ENCODE peak calls at places on chromosomes 12 and 14, in six cellular contexts. X is AG08395, I is ovary, K is A549, O is esophagus squamous epithelium, Y is Right ventricle myocardium superior. C is an unnamed sample.

GRCh38 chr12:6038160-6038559 is 86.3 kb downstream of the VWF start:
- DNase-seq in X (peak), I (no peak), K (peak), O (no peak), Y (no peak), C (no peak)

GRCh38 chr14:74459981-74460380 is 33.1 kb downstream of the NPC2 start:
- DNase-seq in X (no peak), I (no peak), K (no peak), O (no peak), Y (no peak), C (no peak)

GRCh38 chr14:98954347-98955000 is 317.5 kb downstream of the BCL11B start:
- DNase-seq in X (no peak), I (no peak), K (no peak), O (no peak), Y (no peak), C (no peak)

GRCh38 chr12:31778687-31779086 is 49.9 kb upstream of the AMN1 start:
- DNase-seq in X (no peak), I (no peak), K (no peak), O (no peak), Y (no peak), C (no peak)

GRCh38 chr12:1544991-1545700 is 49.2 kb downstream of the FBXL14 start:
- DNase-seq in X (no peak), I (no peak), K (peak), O (no peak), Y (peak), C (no peak)

GRCh38 chr14:104112609-104113571 is 25.5 kb upstream of the KIF26A start:
- DNase-seq in X (no peak), I (no peak), K (no peak), O (no peak), Y (peak), C (no peak)

GRCh38 chr14:104864267-104865068 is 600 bp upstream of the CEP170B start:
- DNase-seq in X (no peak), I (peak), K (peak), O (no peak), Y (peak), C (no peak)

GRCh38 chr14:54447231-54447692 is 6.1 kb upstream of the CNIH1 start:
- DNase-seq in X (peak), I (no peak), K (peak), O (no peak), Y (no peak), C (no peak)

GRCh38 chr12:48001426-48002178 is 2.7 kb downstream of the COL2A1 start:
- DNase-seq in X (peak), I (peak), K (no peak), O (no peak), Y (peak), C (no peak)

GRCh38 chr14:105889666-105890473 is 363.5 kb downstream of the TMEM121 start:
- DNase-seq in X (no peak), I (peak), K (no peak), O (no peak), Y (peak), C (no peak)

GRCh38 chr14:56172074-56172473 is 53.9 kb downstream of the PELI2 start:
- DNase-seq in X (no peak), I (no peak), K (no peak), O (no peak), Y (no peak), C (no peak)

GRCh38 chr14:73744874-73745529 is 30.8 kb upstream of the PNMA1 start:
- DNase-seq in X (no peak), I (no peak), K (no peak), O (no peak), Y (no peak), C (no peak)

GRCh38 chr12:8037046-8037663 is 4.6 kb downstream of the FOXJ2 start:
- DNase-seq in X (no peak), I (no peak), K (no peak), O (no peak), Y (no peak), C (no peak)

GRCh38 chr12:12837025-12837872 is 24.1 kb downstream of the DDX47 start:
- DNase-seq in X (peak), I (peak), K (peak), O (no peak), Y (no peak), C (no peak)

GRCh38 chr14:50359631-50360030 is 37.0 kb downstream of the CDKL1 start:
- DNase-seq in X (no peak), I (no peak), K (no peak), O (no peak), Y (no peak), C (no peak)

GRCh38 chr12:109766251-109766778 is 52.7 kb downstream of the FAM222A start:
- DNase-seq in X (no peak), I (peak), K (no peak), O (no peak), Y (no peak), C (no peak)

GRCh38 chr12:23139026-23139425 is 514.1 kb downstream of the ETNK1 start:
- DNase-seq in X (no peak), I (no peak), K (no peak), O (no peak), Y (no peak), C (no peak)

GRCh38 chr12:51621155-51621922 is 30.3 kb downstream of the SCN8A start:
- DNase-seq in X (no peak), I (no peak), K (no peak), O (no peak), Y (no peak), C (no peak)

GRCh38 chr12:49626169-49626835 is 2.9 kb downstream of the PRPF40B start:
- DNase-seq in X (no peak), I (no peak), K (no peak), O (no peak), Y (no peak), C (no peak)

GRCh38 chr12:95212576-95212975 is 4.7 kb downstream of the FGD6 start:
- DNase-seq in X (no peak), I (no peak), K (no peak), O (no peak), Y (no peak), C (no peak)

GRCh38 chr12:116547955-116548471 is 11.2 kb upstream of the MAP1LC3B2 start:
- DNase-seq in X (peak), I (no peak), K (no peak), O (no peak), Y (no peak), C (no peak)

GRCh38 chr12:13097526-13097925 is 5.9 kb downstream of the GSG1 start:
- DNase-seq in X (peak), I (no peak), K (no peak), O (no peak), Y (no peak), C (no peak)

GRCh38 chr12:69630191-69630590 is 19.5 kb upstream of the LRRC10 start:
- DNase-seq in X (peak), I (no peak), K (peak), O (no peak), Y (no peak), C (no peak)

GRCh38 chr12:127272864-127273263 is 994.1 kb upstream of the TMEM132C start:
- DNase-seq in X (peak), I (no peak), K (no peak), O (no peak), Y (no peak), C (no peak)

GRCh38 chr12:46372131-46372851 is at the start of gene SLC38A2:
- DNase-seq in X (peak), I (peak), K (peak), O (peak), Y (peak), C (peak)

GRCh38 chr12:121181181-121181580 is 28.7 kb upstream of the P2RX4 start:
- DNase-seq in X (no peak), I (no peak), K (no peak), O (no peak), Y (no peak), C (no peak)

GRCh38 chr12:452667-453210 is 7.0 kb upstream of the B4GALNT3 start:
- DNase-seq in X (no peak), I (no peak), K (no peak), O (no peak), Y (no peak), C (no peak)

GRCh38 chr12:58640314-58640713 is 280.0 kb downstream of the LRIG3 start:
- DNase-seq in X (no peak), I (no peak), K (no peak), O (no peak), Y (no peak), C (no peak)

GRCh38 chr14:103143535-103143934 is 20.3 kb downstream of the TNFAIP2 start:
- DNase-seq in X (no peak), I (no peak), K (peak), O (no peak), Y (no peak), C (no peak)

GRCh38 chr14:104954746-104955395 is 23.3 kb downstream of the AHNAK2 start:
- DNase-seq in X (no peak), I (no peak), K (no peak), O (no peak), Y (no peak), C (no peak)

GRCh38 chr14:68295316-68295816 is 475.8 kb downstream of the RAD51B start:
- DNase-seq in X (no peak), I (peak), K (no peak), O (no peak), Y (peak), C (no peak)

GRCh38 chr12:21547437-21547836 is 21.3 kb downstream of the SPX start:
- DNase-seq in X (no peak), I (no peak), K (no peak), O (no peak), Y (no peak), C (no peak)

GRCh38 chr14:50049703-50050102 is 66.7 kb downstream of the VCPKMT start:
- DNase-seq in X (no peak), I (no peak), K (no peak), O (no peak), Y (no peak), C (no peak)

GRCh38 chr12:123075591-123076171 is 75.2 kb downstream of the PITPNM2 start:
- DNase-seq in X (peak), I (peak), K (no peak), O (no peak), Y (no peak), C (no peak)

GRCh38 chr12:45987339-45987726 is 3.0 kb downstream of the SCAF11 start:
- DNase-seq in X (no peak), I (no peak), K (no peak), O (no peak), Y (no peak), C (no peak)

C was measured in NCI-H1436 treated with DMSO at 0.1 percent for 48 hours.